ENCODE peak calls at places on chromosomes 12 and 14, in four cellular contexts. M is left ventricle myocardium inferior, P is HCT116, J is uterus. W is an unnamed sample. For H3K36me3, the result is how much of the 10 kb centered on the place peaks cover.

GRCh38 chr14:22039938-22040780 is 366.5 kb upstream of the OR4E1 start:
- DNase-seq in M (no peak), P (peak), J (no peak), W (no peak)

GRCh38 chr12:31591308-31591901 is 469 bp upstream of the DENND5B start:
- DNase-seq in M (no peak), P (no peak), J (peak), W (no peak)

GRCh38 chr14:104547310-104547997 is 32.1 kb upstream of the C14orf180 start:
- DNase-seq in M (no peak), P (no peak), J (no peak), W (no peak)

GRCh38 chr14:92706386-92706785 is 42.0 kb downstream of the LGMN start:
- DNase-seq in M (no peak), P (no peak), J (no peak), W (no peak)

GRCh38 chr14:32594766-32595165 is 265.7 kb downstream of the AKAP6 start:
- DNase-seq in M (no peak), P (no peak), J (no peak), W (peak)

GRCh38 chr14:39006721-39007410 is 96.2 kb downstream of the SEC23A start:
- DNase-seq in M (no peak), P (no peak), J (no peak), W (no peak)

GRCh38 chr12:120879102-120879501 is 25.1 kb downstream of the SPPL3 start:
- DNase-seq in M (no peak), P (no peak), J (no peak), W (no peak)

GRCh38 chr12:110704750-110705149 is 15.8 kb upstream of the HVCN1 start:
- DNase-seq in M (no peak), P (peak), J (no peak), W (no peak)

GRCh38 chr14:53389207-53389606 is 236.1 kb upstream of the DDHD1 start:
- DNase-seq in M (no peak), P (no peak), J (no peak), W (no peak)

GRCh38 chr12:65990592-65990991 is 140.0 kb downstream of the LLPH start:
- DNase-seq in M (no peak), P (no peak), J (no peak), W (no peak)

GRCh38 chr12:65984227-65984479 is 146.4 kb downstream of the LLPH start:
- DNase-seq in M (no peak), P (no peak), J (no peak), W (no peak)

GRCh38 chr12:65988596-65988995 is 142.0 kb downstream of the LLPH start:
- DNase-seq in M (no peak), P (no peak), J (no peak), W (no peak)

DNA sequence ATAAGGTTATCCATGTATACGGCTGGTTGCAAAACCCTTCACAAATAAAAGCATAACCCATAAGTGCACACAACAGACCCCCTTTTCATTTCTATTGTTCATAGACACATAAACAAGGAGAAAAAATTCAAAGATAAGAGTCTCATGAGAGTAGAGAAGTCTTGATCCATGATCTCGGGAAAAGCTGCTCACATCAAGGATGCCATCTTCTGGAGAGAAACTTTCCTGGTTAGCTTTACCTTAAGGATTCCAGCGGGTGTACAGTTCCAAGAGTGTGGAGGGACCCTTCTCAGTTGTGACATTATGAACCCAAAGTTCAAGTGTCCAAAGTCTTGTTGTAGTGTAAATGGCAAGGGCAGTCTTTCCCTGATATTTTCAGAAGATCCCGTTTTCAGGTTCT is 144.5 kb downstream of the LLPH start:
- DNase-seq in M (no peak), P (no peak), J (no peak), W (no peak)
- TF ChIP-seq CTCF in M (no peak), P (no peak), J (no peak), W (peak)

GRCh38 chr12:64407342-64408223 is 3.4 kb downstream of the XPOT start:
- DNase-seq in M (no peak), P (no peak), J (no peak), W (no peak)
- H3K4me3 ChIP-seq in M (no peak), P (no peak), J (no peak), W (no peak)

GRCh38 chr14:75015496-75015895 is 12.8 kb downstream of the EIF2B2 start:
- DNase-seq in M (no peak), P (no peak), J (no peak), W (no peak)

GRCh38 chr14:75011356-75012097 is 8.8 kb downstream of the EIF2B2 start:
- DNase-seq in M (no peak), P (no peak), J (no peak), W (peak)

GRCh38 chr14:75013290-75013689 is 10.6 kb downstream of the EIF2B2 start:
- DNase-seq in M (peak), P (no peak), J (no peak), W (no peak)

GRCh38 chr14:75018684-75019083 is 16.0 kb downstream of the EIF2B2 start:
- DNase-seq in M (no peak), P (no peak), J (no peak), W (no peak)

GRCh38 chr14:75016815-75017214 is 14.1 kb downstream of the EIF2B2 start:
- DNase-seq in M (no peak), P (no peak), J (no peak), W (no peak)
- H3K36me3 ChIP-seq in M (half or more), P (under half), J (under half), W (under half)

DNA sequence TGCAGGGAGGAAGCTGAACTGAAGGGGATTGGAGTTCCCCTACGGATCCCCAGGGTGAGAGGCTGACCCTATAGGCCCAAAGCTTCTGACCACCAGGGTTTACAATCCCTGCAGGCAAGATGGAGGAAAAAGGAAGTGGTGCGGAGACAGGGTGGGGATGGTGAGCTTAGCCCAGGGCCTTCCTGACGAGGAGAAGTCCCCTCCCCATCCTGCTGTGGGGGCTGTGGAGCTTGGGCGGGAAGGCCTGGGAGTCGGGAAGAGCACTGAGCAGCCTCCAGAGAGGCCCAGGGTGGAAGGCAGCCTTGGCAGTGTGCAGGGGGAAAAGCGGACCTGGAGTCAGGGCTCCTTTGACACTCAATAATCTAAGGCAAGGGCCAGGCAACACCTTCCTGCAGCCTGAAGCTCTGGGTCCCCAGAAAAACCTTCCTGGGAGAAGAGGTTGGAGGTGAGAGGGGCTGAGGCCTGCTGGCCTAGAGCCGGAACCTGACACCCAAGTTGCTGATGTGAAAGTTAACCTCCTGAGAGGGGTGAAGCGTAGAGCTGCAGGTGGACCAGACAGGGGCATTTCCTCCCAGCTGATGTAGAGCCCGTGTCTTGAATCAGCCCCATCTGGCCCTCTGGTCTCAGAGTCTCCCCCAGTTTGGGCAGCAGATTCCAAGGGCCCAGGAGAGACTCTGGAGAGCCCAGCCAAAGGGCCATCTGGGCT is 6.1 kb downstream of the HDAC7 start:
- DNase-seq in M (no peak), P (no peak), J (no peak), W (no peak)
- TF ChIP-seq CTCF in M (no peak), P (no peak), J (no peak), W (no peak)

DNA sequence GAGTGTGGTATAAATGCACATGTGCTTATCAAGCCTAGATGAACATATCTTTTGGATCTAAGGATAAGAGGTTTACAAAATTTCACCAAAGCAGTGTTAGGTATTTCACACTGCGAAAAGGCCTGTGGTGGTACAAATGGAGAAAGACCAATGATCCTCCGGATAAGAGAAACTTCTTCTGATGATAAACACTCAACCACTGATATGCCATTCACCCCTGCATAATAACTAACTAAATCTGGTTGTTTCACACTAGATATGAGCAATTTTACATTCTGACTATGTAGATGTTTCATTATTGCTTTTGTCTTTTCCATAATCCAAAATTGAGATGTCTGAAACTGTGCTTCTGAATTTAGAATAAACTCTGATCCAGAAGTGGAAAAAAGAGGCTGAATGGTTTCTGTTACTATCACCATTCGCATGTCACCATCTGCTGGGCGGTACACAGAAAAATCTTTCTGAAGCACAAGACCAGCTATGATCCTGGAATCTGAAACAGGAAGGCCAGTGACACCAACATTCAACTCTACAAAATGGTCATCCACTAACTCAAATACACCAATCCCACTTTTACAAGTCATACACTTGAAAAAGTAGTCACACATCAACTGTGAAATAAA is 1.3 kb downstream of the BBS10 start:
- DNase-seq in M (no peak), P (no peak), J (no peak), W (peak)
- H3K4me3 ChIP-seq in M (peak), P (peak), J (no peak), W (peak)

DNA sequence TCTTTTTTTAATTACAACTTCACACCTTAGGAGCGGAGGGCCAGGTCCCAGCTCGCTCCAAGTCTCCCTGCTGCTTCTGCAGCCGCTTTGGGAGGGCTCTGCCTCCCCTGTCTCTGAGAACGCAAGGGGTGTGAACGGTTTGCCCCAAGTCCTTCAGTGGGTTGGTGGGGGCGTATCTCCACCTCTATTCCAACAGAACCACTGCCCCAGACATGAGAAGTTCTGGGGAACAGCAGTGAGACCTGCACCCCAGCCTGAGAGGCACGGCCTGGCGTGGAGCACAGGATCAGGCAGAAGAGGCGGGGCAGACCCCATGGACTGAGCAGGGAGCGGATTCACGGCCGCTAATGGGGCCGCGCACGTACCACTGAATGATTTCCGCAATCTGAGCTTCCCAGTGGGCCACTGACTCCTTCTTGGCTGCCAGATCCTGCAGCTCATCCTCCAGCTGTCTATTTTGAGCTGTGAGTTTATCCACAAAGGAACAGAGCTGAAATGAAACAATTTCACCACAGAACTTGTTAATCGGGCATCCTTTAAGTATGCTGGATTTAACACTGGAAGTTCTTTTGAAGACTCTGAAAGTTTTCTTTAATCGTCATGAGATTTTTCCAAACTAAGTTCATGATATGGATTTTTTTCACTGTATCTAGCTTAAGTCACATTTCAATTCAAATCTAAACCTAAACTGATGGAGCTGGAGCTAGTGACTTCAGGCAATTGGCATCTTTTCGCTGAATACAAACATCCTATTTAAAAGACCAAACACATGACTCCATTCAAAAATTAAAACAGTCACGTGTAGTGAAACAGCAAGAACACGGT is 44.4 kb downstream of the AMN start:
- DNase-seq in M (no peak), P (no peak), J (no peak), W (no peak)
- H3K36me3 ChIP-seq in M (half or more), P (half or more), J (under half), W (half or more)